ENCODE peak calls at places on chromosomes 5 and 9, in ten cellular contexts. One of them, this sample, is unnamed.

GRCh38 chr9:98045234-98046160 is 11.0 kb upstream of the NANS start:
- DNase-seq in EL: no peak
- DNase-seq in left cardiac atrium: no peak
- DNase-seq in effector CD4-positive, alpha-beta T cell: peak
- DNase-seq in M059J: no peak
- DNase-seq in SW480: no peak
- DNase-seq in HTR-8/SVneo: no peak
- DNase-seq in C1 segment of cervical spinal cord: no peak
- DNase-seq in psoas muscle: no peak
- DNase-seq in stimulated activated CD8-positive, alpha-beta memory T cell treated with anti-CD3 and anti-CD28 coated beads, Interleukin-15, amount 100 ng/mL, for 4 hours: no peak
- DNase-seq in this sample: no peak

GRCh38 chr5:158725223-158725825 is 374.4 kb downstream of the EBF1 start:
- DNase-seq in EL: no peak
- DNase-seq in left cardiac atrium: no peak
- DNase-seq in effector CD4-positive, alpha-beta T cell: no peak
- DNase-seq in M059J: no peak
- DNase-seq in SW480: peak
- DNase-seq in HTR-8/SVneo: no peak
- DNase-seq in C1 segment of cervical spinal cord: no peak
- DNase-seq in psoas muscle: no peak
- DNase-seq in stimulated activated CD8-positive, alpha-beta memory T cell treated with anti-CD3 and anti-CD28 coated beads, Interleukin-15, amount 100 ng/mL, for 4 hours: no peak
- DNase-seq in this sample: peak

GRCh38 chr9:131484051-131484445 is 18.7 kb upstream of the POMT1 start:
- DNase-seq in EL: no peak
- DNase-seq in left cardiac atrium: no peak
- DNase-seq in effector CD4-positive, alpha-beta T cell: no peak
- DNase-seq in M059J: no peak
- DNase-seq in SW480: no peak
- DNase-seq in HTR-8/SVneo: no peak
- DNase-seq in C1 segment of cervical spinal cord: no peak
- DNase-seq in psoas muscle: peak
- DNase-seq in stimulated activated CD8-positive, alpha-beta memory T cell treated with anti-CD3 and anti-CD28 coated beads, Interleukin-15, amount 100 ng/mL, for 4 hours: no peak
- DNase-seq in this sample: no peak

GRCh38 chr5:107869459-107870115 is 198.8 kb upstream of the EFNA5 start:
- DNase-seq in EL: peak
- DNase-seq in left cardiac atrium: no peak
- DNase-seq in effector CD4-positive, alpha-beta T cell: no peak
- DNase-seq in M059J: peak
- DNase-seq in SW480: peak
- DNase-seq in HTR-8/SVneo: peak
- DNase-seq in C1 segment of cervical spinal cord: no peak
- DNase-seq in psoas muscle: no peak
- DNase-seq in stimulated activated CD8-positive, alpha-beta memory T cell treated with anti-CD3 and anti-CD28 coated beads, Interleukin-15, amount 100 ng/mL, for 4 hours: no peak
- DNase-seq in this sample: peak

GRCh38 chr9:976805-977360 is 428 bp downstream of the DMRT3 start:
- DNase-seq in EL: no peak
- DNase-seq in left cardiac atrium: no peak
- DNase-seq in effector CD4-positive, alpha-beta T cell: no peak
- DNase-seq in M059J: no peak
- DNase-seq in SW480: peak
- DNase-seq in HTR-8/SVneo: no peak
- DNase-seq in C1 segment of cervical spinal cord: no peak
- DNase-seq in psoas muscle: no peak
- DNase-seq in stimulated activated CD8-positive, alpha-beta memory T cell treated with anti-CD3 and anti-CD28 coated beads, Interleukin-15, amount 100 ng/mL, for 4 hours: no peak
- DNase-seq in this sample: peak

GRCh38 chr9:92414566-92414965 is 9.7 kb downstream of the OMD start:
- DNase-seq in EL: peak
- DNase-seq in left cardiac atrium: no peak
- DNase-seq in effector CD4-positive, alpha-beta T cell: no peak
- DNase-seq in M059J: no peak
- DNase-seq in SW480: no peak
- DNase-seq in HTR-8/SVneo: no peak
- DNase-seq in C1 segment of cervical spinal cord: no peak
- DNase-seq in psoas muscle: no peak
- DNase-seq in stimulated activated CD8-positive, alpha-beta memory T cell treated with anti-CD3 and anti-CD28 coated beads, Interleukin-15, amount 100 ng/mL, for 4 hours: no peak
- DNase-seq in this sample: no peak

GRCh38 chr9:72022846-72023245 is 37.6 kb downstream of the C9orf57 start:
- DNase-seq in EL: peak
- DNase-seq in left cardiac atrium: no peak
- DNase-seq in effector CD4-positive, alpha-beta T cell: no peak
- DNase-seq in M059J: peak
- DNase-seq in SW480: no peak
- DNase-seq in HTR-8/SVneo: no peak
- DNase-seq in C1 segment of cervical spinal cord: no peak
- DNase-seq in psoas muscle: no peak
- DNase-seq in stimulated activated CD8-positive, alpha-beta memory T cell treated with anti-CD3 and anti-CD28 coated beads, Interleukin-15, amount 100 ng/mL, for 4 hours: no peak
- DNase-seq in this sample: peak

GRCh38 chr9:35267716-35268115 is 105.9 kb downstream of the UNC13B start:
- DNase-seq in EL: no peak
- DNase-seq in left cardiac atrium: no peak
- DNase-seq in effector CD4-positive, alpha-beta T cell: no peak
- DNase-seq in M059J: no peak
- DNase-seq in SW480: no peak
- DNase-seq in HTR-8/SVneo: no peak
- DNase-seq in C1 segment of cervical spinal cord: no peak
- DNase-seq in psoas muscle: no peak
- DNase-seq in stimulated activated CD8-positive, alpha-beta memory T cell treated with anti-CD3 and anti-CD28 coated beads, Interleukin-15, amount 100 ng/mL, for 4 hours: no peak
- DNase-seq in this sample: no peak

GRCh38 chr5:88269222-88269771 is 652 bp upstream of the TMEM161B start:
- DNase-seq in EL: peak
- DNase-seq in left cardiac atrium: peak
- DNase-seq in effector CD4-positive, alpha-beta T cell: peak
- DNase-seq in M059J: peak
- DNase-seq in SW480: peak
- DNase-seq in HTR-8/SVneo: no peak
- DNase-seq in C1 segment of cervical spinal cord: peak
- DNase-seq in psoas muscle: no peak
- DNase-seq in stimulated activated CD8-positive, alpha-beta memory T cell treated with anti-CD3 and anti-CD28 coated beads, Interleukin-15, amount 100 ng/mL, for 4 hours: no peak
- DNase-seq in this sample: peak

GRCh38 chr5:77463905-77464304 is 28.2 kb downstream of the WDR41 start:
- DNase-seq in EL: no peak
- DNase-seq in left cardiac atrium: no peak
- DNase-seq in effector CD4-positive, alpha-beta T cell: no peak
- DNase-seq in M059J: no peak
- DNase-seq in SW480: no peak
- DNase-seq in HTR-8/SVneo: no peak
- DNase-seq in C1 segment of cervical spinal cord: no peak
- DNase-seq in psoas muscle: no peak
- DNase-seq in stimulated activated CD8-positive, alpha-beta memory T cell treated with anti-CD3 and anti-CD28 coated beads, Interleukin-15, amount 100 ng/mL, for 4 hours: no peak
- DNase-seq in this sample: no peak

GRCh38 chr5:69512740-69513260 is 20.2 kb downstream of the OCLN start:
- DNase-seq in EL: peak
- DNase-seq in left cardiac atrium: no peak
- DNase-seq in effector CD4-positive, alpha-beta T cell: no peak
- DNase-seq in M059J: peak
- DNase-seq in SW480: no peak
- DNase-seq in HTR-8/SVneo: peak
- DNase-seq in C1 segment of cervical spinal cord: no peak
- DNase-seq in psoas muscle: no peak
- DNase-seq in stimulated activated CD8-positive, alpha-beta memory T cell treated with anti-CD3 and anti-CD28 coated beads, Interleukin-15, amount 100 ng/mL, for 4 hours: no peak
- DNase-seq in this sample: peak

GRCh38 chr5:757346-757930 is 27.1 kb downstream of the ZDHHC11B start:
- DNase-seq in EL: no peak
- DNase-seq in left cardiac atrium: peak
- DNase-seq in effector CD4-positive, alpha-beta T cell: no peak
- DNase-seq in M059J: no peak
- DNase-seq in SW480: no peak
- DNase-seq in HTR-8/SVneo: no peak
- DNase-seq in C1 segment of cervical spinal cord: no peak
- DNase-seq in psoas muscle: no peak
- DNase-seq in stimulated activated CD8-positive, alpha-beta memory T cell treated with anti-CD3 and anti-CD28 coated beads, Interleukin-15, amount 100 ng/mL, for 4 hours: no peak
- DNase-seq in this sample: no peak

GRCh38 chr9:116175616-116176015 is 22.0 kb downstream of the PAPPA start:
- DNase-seq in EL: peak
- DNase-seq in left cardiac atrium: no peak
- DNase-seq in effector CD4-positive, alpha-beta T cell: no peak
- DNase-seq in M059J: peak
- DNase-seq in SW480: no peak
- DNase-seq in HTR-8/SVneo: no peak
- DNase-seq in C1 segment of cervical spinal cord: no peak
- DNase-seq in psoas muscle: no peak
- DNase-seq in stimulated activated CD8-positive, alpha-beta memory T cell treated with anti-CD3 and anti-CD28 coated beads, Interleukin-15, amount 100 ng/mL, for 4 hours: no peak
- DNase-seq in this sample: peak

GRCh38 chr5:28567050-28567449 is 1528.7 kb upstream of the CDH9 start:
- DNase-seq in EL: no peak
- DNase-seq in left cardiac atrium: no peak
- DNase-seq in effector CD4-positive, alpha-beta T cell: no peak
- DNase-seq in M059J: no peak
- DNase-seq in SW480: no peak
- DNase-seq in HTR-8/SVneo: no peak
- DNase-seq in C1 segment of cervical spinal cord: no peak
- DNase-seq in psoas muscle: no peak
- DNase-seq in stimulated activated CD8-positive, alpha-beta memory T cell treated with anti-CD3 and anti-CD28 coated beads, Interleukin-15, amount 100 ng/mL, for 4 hours: no peak
- DNase-seq in this sample: no peak

GRCh38 chr5:139495644-139496435 is 13.3 kb upstream of the STING1 start:
- DNase-seq in EL: peak
- DNase-seq in left cardiac atrium: no peak
- DNase-seq in effector CD4-positive, alpha-beta T cell: no peak
- DNase-seq in M059J: peak
- DNase-seq in SW480: no peak
- DNase-seq in HTR-8/SVneo: no peak
- DNase-seq in C1 segment of cervical spinal cord: no peak
- DNase-seq in psoas muscle: no peak
- DNase-seq in stimulated activated CD8-positive, alpha-beta memory T cell treated with anti-CD3 and anti-CD28 coated beads, Interleukin-15, amount 100 ng/mL, for 4 hours: no peak
- DNase-seq in this sample: peak

GRCh38 chr9:76576344-76576743 is 117.4 kb downstream of the GCNT1 start:
- DNase-seq in EL: peak
- DNase-seq in left cardiac atrium: no peak
- DNase-seq in effector CD4-positive, alpha-beta T cell: no peak
- DNase-seq in M059J: peak
- DNase-seq in SW480: no peak
- DNase-seq in HTR-8/SVneo: peak
- DNase-seq in C1 segment of cervical spinal cord: no peak
- DNase-seq in psoas muscle: no peak
- DNase-seq in stimulated activated CD8-positive, alpha-beta memory T cell treated with anti-CD3 and anti-CD28 coated beads, Interleukin-15, amount 100 ng/mL, for 4 hours: peak
- DNase-seq in this sample: no peak

GRCh38 chr5:43852276-43852675 is 249.3 kb downstream of the NNT start:
- DNase-seq in EL: no peak
- DNase-seq in left cardiac atrium: no peak
- DNase-seq in effector CD4-positive, alpha-beta T cell: no peak
- DNase-seq in M059J: no peak
- DNase-seq in SW480: no peak
- DNase-seq in HTR-8/SVneo: no peak
- DNase-seq in C1 segment of cervical spinal cord: no peak
- DNase-seq in psoas muscle: no peak
- DNase-seq in stimulated activated CD8-positive, alpha-beta memory T cell treated with anti-CD3 and anti-CD28 coated beads, Interleukin-15, amount 100 ng/mL, for 4 hours: no peak
- DNase-seq in this sample: no peak

GRCh38 chr5:161261693-161262323 is 284.7 kb downstream of the GABRB2 start:
- DNase-seq in EL: no peak
- DNase-seq in left cardiac atrium: no peak
- DNase-seq in effector CD4-positive, alpha-beta T cell: no peak
- DNase-seq in M059J: no peak
- DNase-seq in SW480: no peak
- DNase-seq in HTR-8/SVneo: no peak
- DNase-seq in C1 segment of cervical spinal cord: no peak
- DNase-seq in psoas muscle: no peak
- DNase-seq in stimulated activated CD8-positive, alpha-beta memory T cell treated with anti-CD3 and anti-CD28 coated beads, Interleukin-15, amount 100 ng/mL, for 4 hours: no peak
- DNase-seq in this sample: no peak

GRCh38 chr5:103582364-103582763 is 19.8 kb upstream of the NUDT12 start:
- DNase-seq in EL: peak
- DNase-seq in left cardiac atrium: no peak
- DNase-seq in effector CD4-positive, alpha-beta T cell: no peak
- DNase-seq in M059J: peak
- DNase-seq in SW480: peak
- DNase-seq in HTR-8/SVneo: no peak
- DNase-seq in C1 segment of cervical spinal cord: peak
- DNase-seq in psoas muscle: no peak
- DNase-seq in stimulated activated CD8-positive, alpha-beta memory T cell treated with anti-CD3 and anti-CD28 coated beads, Interleukin-15, amount 100 ng/mL, for 4 hours: no peak
- DNase-seq in this sample: peak

GRCh38 chr5:161406880-161407279 is 139.6 kb downstream of the GABRB2 start:
- DNase-seq in EL: no peak
- DNase-seq in left cardiac atrium: no peak
- DNase-seq in effector CD4-positive, alpha-beta T cell: no peak
- DNase-seq in M059J: no peak
- DNase-seq in SW480: no peak
- DNase-seq in HTR-8/SVneo: no peak
- DNase-seq in C1 segment of cervical spinal cord: no peak
- DNase-seq in psoas muscle: no peak
- DNase-seq in stimulated activated CD8-positive, alpha-beta memory T cell treated with anti-CD3 and anti-CD28 coated beads, Interleukin-15, amount 100 ng/mL, for 4 hours: no peak
- DNase-seq in this sample: no peak

GRCh38 chr9:69981686-69982450 is 61.8 kb upstream of the MAMDC2 start:
- DNase-seq in EL: peak
- DNase-seq in left cardiac atrium: no peak
- DNase-seq in effector CD4-positive, alpha-beta T cell: no peak
- DNase-seq in M059J: peak
- DNase-seq in SW480: no peak
- DNase-seq in HTR-8/SVneo: peak
- DNase-seq in C1 segment of cervical spinal cord: no peak
- DNase-seq in psoas muscle: no peak
- DNase-seq in stimulated activated CD8-positive, alpha-beta memory T cell treated with anti-CD3 and anti-CD28 coated beads, Interleukin-15, amount 100 ng/mL, for 4 hours: no peak
- DNase-seq in this sample: no peak

GRCh38 chr5:141560725-141561483 is 57.9 kb downstream of the DIAPH1 start:
- DNase-seq in EL: peak
- DNase-seq in left cardiac atrium: peak
- DNase-seq in effector CD4-positive, alpha-beta T cell: no peak
- DNase-seq in M059J: peak
- DNase-seq in SW480: peak
- DNase-seq in HTR-8/SVneo: peak
- DNase-seq in C1 segment of cervical spinal cord: peak
- DNase-seq in psoas muscle: peak
- DNase-seq in stimulated activated CD8-positive, alpha-beta memory T cell treated with anti-CD3 and anti-CD28 coated beads, Interleukin-15, amount 100 ng/mL, for 4 hours: no peak
- DNase-seq in this sample: peak

GRCh38 chr9:81405199-81405598 is 284.1 kb downstream of the TLE1 start:
- DNase-seq in EL: no peak
- DNase-seq in left cardiac atrium: no peak
- DNase-seq in effector CD4-positive, alpha-beta T cell: no peak
- DNase-seq in M059J: no peak
- DNase-seq in SW480: no peak
- DNase-seq in HTR-8/SVneo: no peak
- DNase-seq in C1 segment of cervical spinal cord: no peak
- DNase-seq in psoas muscle: no peak
- DNase-seq in stimulated activated CD8-positive, alpha-beta memory T cell treated with anti-CD3 and anti-CD28 coated beads, Interleukin-15, amount 100 ng/mL, for 4 hours: no peak
- DNase-seq in this sample: no peak

GRCh38 chr5:7676455-7676854 is 174.5 kb downstream of the CFAP90 start:
- DNase-seq in EL: no peak
- DNase-seq in left cardiac atrium: no peak
- DNase-seq in effector CD4-positive, alpha-beta T cell: no peak
- DNase-seq in M059J: no peak
- DNase-seq in SW480: no peak
- DNase-seq in HTR-8/SVneo: no peak
- DNase-seq in C1 segment of cervical spinal cord: no peak
- DNase-seq in psoas muscle: no peak
- DNase-seq in stimulated activated CD8-positive, alpha-beta memory T cell treated with anti-CD3 and anti-CD28 coated beads, Interleukin-15, amount 100 ng/mL, for 4 hours: no peak
- DNase-seq in this sample: no peak

GRCh38 chr5:139393497-139394122 is 1.3 kb downstream of the PROB1 start:
- DNase-seq in EL: no peak
- DNase-seq in left cardiac atrium: no peak
- DNase-seq in effector CD4-positive, alpha-beta T cell: no peak
- DNase-seq in M059J: no peak
- DNase-seq in SW480: no peak
- DNase-seq in HTR-8/SVneo: no peak
- DNase-seq in C1 segment of cervical spinal cord: no peak
- DNase-seq in psoas muscle: no peak
- DNase-seq in stimulated activated CD8-positive, alpha-beta memory T cell treated with anti-CD3 and anti-CD28 coated beads, Interleukin-15, amount 100 ng/mL, for 4 hours: no peak
- DNase-seq in this sample: no peak

GRCh38 chr5:73983661-73984060 is 357.7 kb downstream of the ARHGEF28 start:
- DNase-seq in EL: no peak
- DNase-seq in left cardiac atrium: no peak
- DNase-seq in effector CD4-positive, alpha-beta T cell: no peak
- DNase-seq in M059J: no peak
- DNase-seq in SW480: no peak
- DNase-seq in HTR-8/SVneo: no peak
- DNase-seq in C1 segment of cervical spinal cord: no peak
- DNase-seq in psoas muscle: no peak
- DNase-seq in stimulated activated CD8-positive, alpha-beta memory T cell treated with anti-CD3 and anti-CD28 coated beads, Interleukin-15, amount 100 ng/mL, for 4 hours: no peak
- DNase-seq in this sample: no peak

GRCh38 chr9:107929439-107929838 is 439.9 kb upstream of the KLF4 start:
- DNase-seq in EL: no peak
- DNase-seq in left cardiac atrium: peak
- DNase-seq in effector CD4-positive, alpha-beta T cell: no peak
- DNase-seq in M059J: peak
- DNase-seq in SW480: no peak
- DNase-seq in HTR-8/SVneo: no peak
- DNase-seq in C1 segment of cervical spinal cord: no peak
- DNase-seq in psoas muscle: peak
- DNase-seq in stimulated activated CD8-positive, alpha-beta memory T cell treated with anti-CD3 and anti-CD28 coated beads, Interleukin-15, amount 100 ng/mL, for 4 hours: no peak
- DNase-seq in this sample: no peak

GRCh38 chr9:125538092-125538473 is 168.9 kb downstream of the MAPKAP1 start:
- DNase-seq in EL: peak
- DNase-seq in left cardiac atrium: no peak
- DNase-seq in effector CD4-positive, alpha-beta T cell: no peak
- DNase-seq in M059J: peak
- DNase-seq in SW480: peak
- DNase-seq in HTR-8/SVneo: peak
- DNase-seq in C1 segment of cervical spinal cord: no peak
- DNase-seq in psoas muscle: no peak
- DNase-seq in stimulated activated CD8-positive, alpha-beta memory T cell treated with anti-CD3 and anti-CD28 coated beads, Interleukin-15, amount 100 ng/mL, for 4 hours: no peak
- DNase-seq in this sample: peak